ENCODE peak calls at places on chromosomes 12 and 14, in nine cellular contexts. R is uterus, Z is thoracic aorta, T is esophagus squamous epithelium, H is Peyer's patch, I is right cardiac atrium, F is astrocyte, X is PC-9, G is GM23248. Y is an unnamed sample.

GRCh38 chr12:124080649-124081048 is 107.6 kb downstream of the ZNF664 start:
- DNase-seq in G (no peak), Z (no peak), X (no peak), I (no peak), H (no peak), T (no peak), F (no peak), R (no peak), Y (no peak)

GRCh38 chr14:50475460-50475859 is 56.9 kb downstream of the MAP4K5 start:
- DNase-seq in I (no peak), R (no peak), F (peak; percentile 10), X (no peak), H (no peak), T (no peak), G (peak; percentile 32), Z (no peak), Y (peak; percentile 65)

GRCh38 chr12:59929091-59929490 is 333.3 kb downstream of the SLC16A7 start:
- DNase-seq in X (peak; percentile 37), Z (no peak), G (peak; percentile 88), R (no peak), F (peak; percentile 30), I (no peak), H (no peak), T (no peak), Y (no peak)

GRCh38 chr12:16393126-16393525 is 45.7 kb downstream of the MGST1 start:
- DNase-seq in R (no peak), G (no peak), H (no peak), T (no peak), X (no peak), Z (no peak), I (no peak), F (no peak), Y (no peak)

GRCh38 chr14:28652782-28653181 is 113.8 kb upstream of the FOXG1 start:
- DNase-seq in X (peak; percentile 72), G (peak; percentile 29), F (peak; percentile 88), T (no peak), Z (no peak), R (no peak), I (no peak), H (no peak), Y (peak; percentile 72)

GRCh38 chr12:16939871-16940306 is 333.9 kb upstream of the LMO3 start:
- DNase-seq in H (no peak), X (peak; percentile 65), G (peak; percentile 77), T (no peak), Z (no peak), I (no peak), R (no peak), F (peak; percentile 66), Y (no peak)

GRCh38 chr12:65968889-65969509 is 144.7 kb downstream of the HMGA2 start:
- DNase-seq in X (no peak), F (no peak), Z (no peak), I (no peak), G (no peak), H (no peak), T (no peak), R (no peak), Y (no peak)

GRCh38 chr12:93466625-93467350 is 526 bp upstream of the MRPL42 start:
- DNase-seq in X (no peak), F (no peak), T (no peak), G (no peak), Z (no peak), R (peak; percentile 17), I (peak; percentile 18), H (no peak), Y (no peak)

GRCh38 chr12:41213107-41213506 is 25.0 kb downstream of the PDZRN4 start:
- DNase-seq in Z (no peak), I (no peak), H (no peak), X (no peak), G (no peak), R (no peak), T (no peak), F (no peak), Y (no peak)

GRCh38 chr12:41345071-41345470 is 157.0 kb downstream of the PDZRN4 start:
- DNase-seq in Z (no peak), T (no peak), I (no peak), F (peak; percentile 43), H (no peak), G (no peak), R (no peak), X (no peak), Y (no peak)

GRCh38 chr12:32586390-32586789 is 92.7 kb upstream of the DNM1L start:
- DNase-seq in R (no peak), H (no peak), I (no peak), X (no peak), F (peak; percentile 68), T (no peak), Z (no peak), G (peak; percentile 64), Y (no peak)

GRCh38 chr12:12086331-12086730 is 15.6 kb downstream of the BCL2L14 start:
- DNase-seq in I (no peak), T (no peak), R (no peak), F (no peak), G (no peak), X (no peak), H (no peak), Z (no peak), Y (no peak)

GRCh38 chr12:12083688-12084087 is 12.9 kb downstream of the BCL2L14 start:
- DNase-seq in R (no peak), H (no peak), G (no peak), T (no peak), Z (no peak), X (no peak), F (peak; percentile 33), I (no peak), Y (no peak)

GRCh38 chr12:12079291-12079690 is 8.6 kb downstream of the BCL2L14 start:
- DNase-seq in R (no peak), G (peak; percentile 64), T (no peak), Z (no peak), H (no peak), I (no peak), F (peak; percentile 64), X (no peak), Y (no peak)

GRCh38 chr12:12086975-12087692 is 16.4 kb downstream of the BCL2L14 start:
- DNase-seq in R (no peak), X (no peak), G (no peak), F (no peak), T (no peak), Z (no peak), I (no peak), H (no peak), Y (no peak)

GRCh38 chr12:12081836-12082497 is 11.2 kb downstream of the BCL2L14 start:
- DNase-seq in I (no peak), R (no peak), G (peak; percentile 73), Z (no peak), F (no peak), H (no peak), T (no peak), X (peak; percentile 40), Y (peak; percentile 48)
- H3K27ac ChIP-seq in I (peak overlapping the region; percentile 95), R (peak overlapping the region; percentile 55), G (peak overlapping the region; percentile 18), Z (peak overlapping the region; percentile 46), F (no peak overlapping the region), H (peak overlapping the region; percentile 80), T (peak overlapping the region; percentile 43), X (no peak overlapping the region), Y (no peak overlapping the region)

DNA sequence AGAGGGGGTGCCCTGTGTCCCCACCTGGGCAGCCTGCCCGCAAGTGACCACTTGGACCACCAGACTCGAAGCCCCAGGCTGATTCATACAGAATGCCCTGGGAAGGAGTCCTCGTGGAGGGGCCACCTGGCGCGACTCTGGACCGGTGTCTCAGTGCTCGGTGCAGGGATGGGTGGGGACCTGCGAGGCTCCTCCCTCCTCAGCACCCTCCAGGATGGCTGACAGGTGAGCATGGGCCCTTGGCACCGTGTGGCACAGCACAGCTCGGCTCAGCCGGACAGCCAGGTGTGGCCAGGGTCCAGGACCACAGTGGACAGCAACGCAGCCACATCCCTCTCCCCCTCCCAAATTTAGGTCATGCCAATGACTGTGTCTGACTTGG is 44.5 kb downstream of the CCNK start:
- DNase-seq in F (no peak), H (no peak), G (no peak), Z (no peak), T (no peak), X (no peak), I (no peak), R (no peak), Y (no peak)
- H3K4me1 ChIP-seq in F (peaks cover 41% of the 10 kb centered on the region), H (no peaks in the 10 kb centered on the region), G (peaks cover 18% of the 10 kb centered on the region), Z (no peaks in the 10 kb centered on the region), T (peaks cover 51% of the 10 kb centered on the region), X (no peaks in the 10 kb centered on the region), I (peaks cover 3% of the 10 kb centered on the region), R (peaks cover 20% of the 10 kb centered on the region), Y (peaks cover 52% of the 10 kb centered on the region)

DNA sequence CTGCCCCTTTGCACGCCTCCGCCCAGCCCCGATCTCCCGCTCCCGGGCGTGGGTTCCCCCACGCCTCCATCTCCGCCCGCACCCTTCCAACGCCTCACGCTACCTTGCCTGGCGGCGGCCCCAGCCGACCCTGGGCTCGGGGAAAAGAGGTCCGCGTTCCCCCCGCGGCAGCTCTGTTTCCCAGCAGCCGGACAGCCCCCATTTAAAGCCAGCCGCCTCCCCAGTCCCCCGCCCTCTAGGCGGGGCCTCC is at the start of gene PRIMA1:
- DNase-seq in R (no peak), X (no peak), Z (no peak), T (no peak), H (no peak), G (no peak), F (no peak), I (no peak), Y (no peak)
- H3K4me3 ChIP-seq in R (peak within 1 kb of the TSS; percentile 57), X (no peak within 1 kb of the TSS), Z (peak within 1 kb of the TSS; percentile 80), T (peak within 1 kb of the TSS; percentile 49), H (peak within 1 kb of the TSS; percentile 22), G (peak within 1 kb of the TSS; percentile 63), F (no peak within 1 kb of the TSS), I (peak within 1 kb of the TSS; percentile 56), Y (peak within 1 kb of the TSS; percentile 37)

DNA sequence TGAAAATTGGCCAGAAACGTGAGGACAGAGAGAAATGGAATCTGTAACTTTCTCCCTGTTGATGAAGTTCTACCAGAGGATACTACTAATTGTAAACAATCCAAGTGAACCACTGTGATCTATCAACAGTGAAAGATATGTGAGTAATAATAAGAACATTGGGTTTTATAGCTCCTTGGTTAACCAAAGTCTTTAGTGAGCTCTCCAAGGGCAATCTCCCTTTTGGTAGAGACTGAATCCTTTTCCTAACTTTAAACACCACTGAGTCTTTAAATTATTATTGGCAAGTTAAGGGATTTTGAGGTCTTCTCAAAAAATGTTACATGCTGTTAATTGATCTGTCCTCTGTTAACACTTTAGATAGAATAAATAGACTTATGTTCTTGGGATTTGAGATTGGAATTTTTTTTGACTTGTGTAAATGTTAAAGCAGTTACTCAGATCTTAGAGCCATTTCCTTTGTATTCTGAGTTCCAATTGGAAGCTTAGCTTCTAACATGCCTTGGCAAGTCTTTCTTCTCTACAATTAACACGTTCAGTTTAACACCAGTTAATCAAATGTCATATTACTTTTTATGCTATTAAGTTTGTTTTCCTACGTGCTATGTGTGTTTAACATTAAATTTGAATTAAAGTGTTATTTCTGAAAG is 338.3 kb upstream of the DDHD1 start:
- DNase-seq in I (no peak), T (no peak), Z (no peak), H (no peak), R (no peak), F (peak; percentile 42), G (peak; percentile 62), X (no peak), Y (no peak)
- H3K27ac ChIP-seq in I (no peak overlapping the region), T (peak overlapping the region; percentile 51), Z (no peak overlapping the region), H (no peak overlapping the region), R (no peak overlapping the region), F (no peak overlapping the region), G (peak overlapping the region; percentile 31), X (no peak overlapping the region), Y (no peak overlapping the region)

Y was measured in SJSA1.